ENCODE peak calls at places on chromosome 16, in six cellular contexts. T, X, C, D, H and A are unnamed samples.

GRCh38 chr16:22323998-22324786 is 27.0 kb downstream of the POLR3E start:
- DNase-seq in T (no peak), X (no peak), C (no peak), D (no peak), H (no peak), A (no peak)

GRCh38 chr16:65148804-65149203 is 26.9 kb upstream of the CDH11 start:
- DNase-seq in T (peak), X (no peak), C (no peak), D (no peak), H (no peak), A (no peak)

GRCh38 chr16:78976212-78976611 is 624.3 kb downstream of the MAF start:
- DNase-seq in T (no peak), X (no peak), C (no peak), D (no peak), H (no peak), A (no peak)

GRCh38 chr16:31704138-31704537 is 169.5 kb upstream of the ZNF267 start:
- DNase-seq in T (no peak), X (no peak), C (no peak), D (no peak), H (no peak), A (no peak)

GRCh38 chr16:75624921-75625334 is 1.8 kb upstream of the ADAT1 start:
- DNase-seq in T (no peak), X (no peak), C (no peak), D (peak), H (no peak), A (peak)

GRCh38 chr16:68644715-68645493 is at the start of gene CDH3:
- DNase-seq in T (peak), X (peak), C (no peak), D (no peak), H (no peak), A (no peak)

GRCh38 chr16:65700599-65700998 is 578.7 kb upstream of the CDH11 start:
- DNase-seq in T (no peak), X (no peak), C (no peak), D (no peak), H (no peak), A (no peak)

GRCh38 chr16:12059216-12059769 is 82.8 kb downstream of the SNX29 start:
- DNase-seq in T (no peak), X (no peak), C (no peak), D (no peak), H (no peak), A (no peak)

GRCh38 chr16:29680180-29680598 is 1.2 kb downstream of the QPRT start:
- DNase-seq in T (no peak), X (no peak), C (no peak), D (no peak), H (no peak), A (no peak)

GRCh38 chr16:27473101-27473900 is 71.3 kb downstream of the IL21R start:
- DNase-seq in T (no peak), X (no peak), C (no peak), D (no peak), H (no peak), A (no peak)

GRCh38 chr16:11955713-11956123 is 9.3 kb upstream of the TNFRSF17 start:
- DNase-seq in T (peak), X (no peak), C (no peak), D (no peak), H (peak), A (peak)

GRCh38 chr16:81366316-81366932 is 51.7 kb downstream of the GAN start:
- DNase-seq in T (peak), X (no peak), C (no peak), D (peak), H (peak), A (peak)

GRCh38 chr16:87541882-87542234 is 49.0 kb upstream of the ZCCHC14 start:
- DNase-seq in T (no peak), X (no peak), C (no peak), D (no peak), H (no peak), A (no peak)

GRCh38 chr16:64489449-64489848 is 632.4 kb downstream of the CDH11 start:
- DNase-seq in T (no peak), X (no peak), C (no peak), D (no peak), H (no peak), A (no peak)

GRCh38 chr16:30474062-30474452 is 1.5 kb downstream of the ITGAL start:
- DNase-seq in T (no peak), X (no peak), C (no peak), D (no peak), H (no peak), A (no peak)

GRCh38 chr16:7614022-7614795 is 281.6 kb downstream of the RBFOX1 start:
- DNase-seq in T (no peak), X (no peak), C (no peak), D (no peak), H (no peak), A (no peak)

GRCh38 chr16:10262377-10263132 is 80.3 kb upstream of the GRIN2A start:
- DNase-seq in T (no peak), X (no peak), C (no peak), D (no peak), H (no peak), A (no peak)

GRCh38 chr16:47643610-47644009 is 182.5 kb downstream of the PHKB start:
- DNase-seq in T (no peak), X (no peak), C (no peak), D (no peak), H (peak), A (no peak)

GRCh38 chr16:275041-275621 is 613 bp downstream of the RGS11 start:
- DNase-seq in T (no peak), X (no peak), C (no peak), D (no peak), H (no peak), A (no peak)

GRCh38 chr16:28013392-28013791 is 50.1 kb downstream of the GSG1L start:
- DNase-seq in T (no peak), X (no peak), C (no peak), D (no peak), H (no peak), A (no peak)

GRCh38 chr16:27455700-27456099 is 53.7 kb downstream of the IL21R start:
- DNase-seq in T (no peak), X (no peak), C (no peak), D (no peak), H (no peak), A (no peak)

GRCh38 chr16:35599429-35600165 is 2140.2 kb downstream of the TP53TG3F start:
- DNase-seq in T (no peak), X (no peak), C (no peak), D (no peak), H (no peak), A (no peak)

GRCh38 chr16:17377360-17378324 is 93.1 kb downstream of the XYLT1 start:
- DNase-seq in T (no peak), X (no peak), C (no peak), D (no peak), H (no peak), A (peak)

GRCh38 chr16:56866955-56867830 is 2.2 kb downstream of the SLC12A3 start:
- DNase-seq in T (peak), X (no peak), C (no peak), D (peak), H (peak), A (peak)

GRCh38 chr16:11409398-11409797 is 64.1 kb downstream of the RMI2 start:
- DNase-seq in T (no peak), X (no peak), C (no peak), D (no peak), H (no peak), A (no peak)

GRCh38 chr16:29809850-29810698 is 1.9 kb upstream of the PRRT2 start:
- DNase-seq in T (peak), X (no peak), C (no peak), D (no peak), H (no peak), A (no peak)

GRCh38 chr16:89314357-89314756 is 96.9 kb downstream of the ZNF778 start:
- DNase-seq in T (no peak), X (no peak), C (no peak), D (no peak), H (no peak), A (no peak)

GRCh38 chr16:68070249-68070725 is 14.9 kb upstream of the NFATC3 start:
- DNase-seq in T (no peak), X (no peak), C (no peak), D (no peak), H (no peak), A (no peak)

GRCh38 chr16:17416461-17417221 is 54.1 kb downstream of the XYLT1 start:
- DNase-seq in T (no peak), X (no peak), C (no peak), D (no peak), H (peak), A (no peak)

GRCh38 chr16:71846443-71846842 is 667 bp downstream of the ATXN1L start:
- DNase-seq in T (no peak), X (no peak), C (no peak), D (no peak), H (peak), A (no peak)

DNA sequence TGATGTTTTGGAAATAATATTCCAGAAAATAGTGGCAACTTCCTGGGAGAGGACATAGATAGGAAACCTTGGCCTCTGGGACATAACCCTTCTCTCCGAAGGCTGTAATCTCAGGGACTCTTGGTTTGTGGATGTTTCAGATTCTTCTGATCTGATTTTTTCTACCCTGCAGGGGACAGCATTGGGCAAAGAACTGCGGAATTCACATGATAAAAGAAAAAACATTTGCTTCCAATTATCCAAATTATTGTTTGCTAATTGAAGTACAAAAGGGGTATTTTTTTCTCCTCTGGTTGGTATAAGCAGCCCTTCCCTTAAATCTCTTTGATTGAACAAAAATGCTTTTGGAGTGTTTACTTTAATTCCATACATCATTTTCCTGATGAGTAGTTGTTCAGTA is 251.7 kb upstream of the IRX3 start:
- DNase-seq in T (no peak), X (no peak), C (no peak), D (no peak), H (no peak), A (no peak)
- TF ChIP-seq CTCF in T (no peak), X (no peak), C (no peak), D (no peak), H (peak), A (peak)

GRCh38 chr16:54176376-54176901 is 110.1 kb downstream of the IRX3 start:
- DNase-seq in T (no peak), X (no peak), C (no peak), D (no peak), H (no peak), A (no peak)
- TF ChIP-seq CTCF in T (no peak), X (no peak), C (no peak), D (no peak), H (no peak), A (no peak)

DNA sequence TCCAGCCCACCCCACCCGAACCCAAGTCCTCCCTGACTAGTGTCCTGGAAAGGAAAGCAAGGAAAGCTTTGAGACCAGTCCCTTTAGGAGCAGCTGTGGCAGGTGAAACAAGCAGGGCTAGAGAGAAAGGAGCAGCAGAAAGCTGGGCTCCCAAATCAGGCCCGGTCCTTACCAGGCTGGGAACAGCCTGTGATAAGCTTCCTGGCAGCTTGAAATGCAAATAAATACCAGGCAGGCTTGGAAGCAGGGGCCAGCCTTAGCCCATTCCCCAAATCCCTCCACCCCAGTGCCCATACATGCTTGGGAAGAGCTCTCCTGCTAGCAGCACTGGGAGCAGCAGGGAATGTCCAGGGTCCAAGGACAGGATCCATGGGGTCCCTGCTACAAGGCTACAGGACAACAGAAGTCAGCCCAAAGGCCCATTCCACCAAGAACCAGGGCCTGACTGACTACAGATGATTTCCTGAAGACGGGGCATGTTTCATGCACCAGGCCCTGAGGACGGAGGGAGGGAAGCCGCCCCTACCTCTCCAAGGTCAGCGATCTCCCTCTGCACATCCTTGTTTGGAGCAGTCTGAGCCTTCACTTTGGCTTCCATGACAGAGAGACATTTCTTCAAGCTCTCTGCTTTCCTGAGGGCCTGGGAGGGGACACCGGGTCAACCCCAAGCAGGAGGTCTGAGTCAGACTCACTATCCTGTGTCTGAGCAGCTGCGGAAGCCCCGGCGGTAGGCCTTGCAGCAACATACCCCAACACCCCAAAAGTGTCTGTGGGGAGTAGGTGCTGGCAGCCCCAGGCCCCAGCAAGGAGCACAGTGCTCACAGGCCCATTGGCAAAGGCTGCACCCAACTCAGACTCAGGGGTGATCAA is 2.6 kb upstream of the EXOSC6 start:
- DNase-seq in T (no peak), X (no peak), C (no peak), D (no peak), H (peak), A (no peak)
- TF ChIP-seq CTCF in T (peak), X (no peak), C (no peak), D (no peak), H (no peak), A (peak)

GRCh38 chr16:51051671-51052070 is 99.4 kb downstream of the SALL1 start:
- DNase-seq in T (no peak), X (no peak), C (no peak), D (no peak), H (no peak), A (no peak)

GRCh38 chr16:51048544-51048943 is 102.5 kb downstream of the SALL1 start:
- DNase-seq in T (no peak), X (no peak), C (no peak), D (no peak), H (no peak), A (no peak)

GRCh38 chr16:51050379-51050710 is 100.7 kb downstream of the SALL1 start:
- DNase-seq in T (no peak), X (no peak), C (no peak), D (no peak), H (no peak), A (no peak)

GRCh38 chr16:51049276-51049675 is 101.8 kb downstream of the SALL1 start:
- DNase-seq in T (no peak), X (no peak), C (no peak), D (no peak), H (no peak), A (no peak)

GRCh38 chr16:51049678-51050378 is 101.2 kb downstream of the SALL1 start:
- DNase-seq in T (no peak), X (no peak), C (no peak), D (no peak), H (no peak), A (no peak)
- TF ChIP-seq CTCF in T (no peak), X (no peak), C (no peak), D (no peak), H (no peak), A (no peak)

GRCh38 chr16:84806890-84807258 is 12.9 kb upstream of the CRISPLD2 start:
- DNase-seq in T (no peak), X (no peak), C (no peak), D (no peak), H (no peak), A (no peak)
- TF ChIP-seq CTCF in T (no peak), X (no peak), C (no peak), D (no peak), H (no peak), A (no peak)

DNA sequence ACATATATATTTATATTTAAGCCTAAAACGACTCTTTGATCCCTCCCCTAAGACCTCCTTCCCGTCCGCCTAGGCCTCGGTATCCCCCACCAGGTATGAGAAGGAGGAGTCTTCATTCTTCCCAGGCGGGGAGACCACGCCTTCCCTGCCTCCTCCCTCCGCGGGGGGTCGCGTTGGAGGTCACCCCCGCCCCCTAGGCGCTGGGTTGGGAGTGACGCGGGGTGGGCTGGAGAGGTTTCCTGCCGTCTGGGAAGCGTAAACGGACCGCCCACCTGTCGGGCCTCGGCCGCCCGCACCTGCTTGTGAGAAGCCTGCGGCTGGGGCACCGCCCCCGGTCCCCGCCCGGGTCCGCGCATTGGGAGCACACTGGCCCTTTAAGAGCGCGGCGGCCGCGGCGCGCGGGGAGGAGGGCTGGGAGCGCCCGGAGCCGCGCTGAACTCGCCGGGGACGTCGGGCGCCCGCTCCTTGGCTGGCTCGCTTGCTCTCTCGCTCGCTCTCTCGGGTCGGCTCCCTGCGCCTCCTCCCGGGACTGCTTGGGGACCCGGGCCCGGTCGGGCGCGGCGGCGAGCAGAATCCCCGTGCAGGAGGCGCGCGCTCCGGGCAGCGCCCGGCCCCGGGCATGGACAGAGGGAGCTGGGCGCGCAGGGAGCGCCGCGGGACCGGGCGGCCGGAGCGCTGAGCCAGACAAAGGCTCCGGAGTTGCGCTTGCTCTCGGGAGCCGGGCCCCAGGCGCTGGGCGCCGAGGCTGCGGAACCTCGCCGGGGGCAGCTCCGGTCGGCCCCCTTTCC is at the start of gene MMP15:
- DNase-seq in T (peak), X (peak), C (no peak), D (peak), H (peak), A (no peak)
- TF ChIP-seq CTCF in T (no peak), X (no peak), C (no peak), D (no peak), H (no peak), A (no peak)

DNA sequence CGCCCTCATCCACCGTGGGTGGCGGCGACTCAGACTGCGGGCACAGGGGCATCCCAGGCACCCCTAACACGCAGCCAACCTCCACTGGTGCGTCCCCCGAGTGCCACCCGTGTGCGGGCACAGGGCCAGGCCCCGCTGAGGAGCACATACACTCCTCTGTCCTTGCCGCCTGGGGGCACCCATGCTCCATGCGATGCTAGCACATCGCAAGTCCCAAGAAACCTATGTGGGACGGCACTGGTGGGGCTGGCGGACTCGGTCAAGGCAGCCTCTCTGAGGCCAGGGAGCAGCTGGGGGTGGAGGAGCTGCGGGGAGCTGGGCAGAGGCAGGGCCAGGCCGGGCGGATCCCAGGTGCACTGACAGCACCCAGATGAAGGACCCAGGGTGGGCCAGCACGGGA is 4.0 kb downstream of the ZNF598 start:
- DNase-seq in T (no peak), X (no peak), C (no peak), D (no peak), H (no peak), A (no peak)
- TF ChIP-seq CTCF in T (no peak), X (no peak), C (no peak), D (peak), H (no peak), A (no peak)